ENCODE peak calls at places on chromosomes 7 and 10, in seven cellular contexts. F is left ventricle myocardium inferior, G is keratinocyte, A is IMR-90, E is transverse colon, W is uterus, B is BE2C. R is an unnamed sample.

GRCh38 chr7:105622114-105622731 is 40.9 kb upstream of the EFCAB10 start:
- DNase-seq in F (no peak), G (no peak), A (no peak), E (no peak), W (no peak), B (no peak), R (no peak)

GRCh38 chr7:18978108-18978495 is 139.3 kb downstream of the TWIST1 start:
- DNase-seq in F (no peak), G (peak; percentile 67), A (peak; percentile 95), E (no peak), W (no peak), B (no peak), R (peak; percentile 95)

GRCh38 chr10:111872591-111872990 is 311.0 kb downstream of the GPAM start:
- DNase-seq in F (no peak), G (peak; percentile 2), A (no peak), E (no peak), W (no peak), B (no peak), R (no peak)

GRCh38 chr10:131656009-131656408 is 244.8 kb upstream of the PPP2R2D start:
- DNase-seq in F (no peak), G (no peak), A (no peak), E (no peak), W (no peak), B (no peak), R (no peak)

GRCh38 chr7:20509892-20510645 is 105.4 kb upstream of the ABCB5 start:
- DNase-seq in F (no peak), G (no peak), A (no peak), E (no peak), W (no peak), B (peak; percentile 34), R (no peak)

GRCh38 chr10:132867801-132868644 is 74.3 kb downstream of the CFAP46 start:
- DNase-seq in F (peak; percentile 10), G (no peak), A (no peak), E (peak; percentile 1), W (no peak), B (no peak), R (no peak)

GRCh38 chr7:139855498-139856270 is 26.6 kb downstream of the TBXAS1 start:
- DNase-seq in F (no peak), G (no peak), A (no peak), E (peak; percentile 36), W (no peak), B (no peak), R (no peak)

GRCh38 chr10:46006219-46006618 is 24.2 kb downstream of the NCOA4 start:
- DNase-seq in F (no peak), G (no peak), A (peak; percentile 84), E (no peak), W (no peak), B (no peak), R (peak; percentile 82)

GRCh38 chr10:69624245-69624786 is 5.7 kb upstream of the FAM241B start:
- DNase-seq in F (no peak), G (no peak), A (no peak), E (no peak), W (no peak), B (no peak), R (no peak)
- H3K4me3 ChIP-seq in F (no peak overlapping the region), G (no peak overlapping the region), A (no peak overlapping the region), E (no peak overlapping the region), W (no peak overlapping the region), B (no peak overlapping the region), R (no peak overlapping the region)

GRCh38 chr7:128732521-128733277 is 6.5 kb upstream of the CALU start:
- DNase-seq in F (no peak), G (no peak), A (no peak), E (no peak), W (no peak), B (no peak), R (no peak)
- TF ChIP-seq CTCF in F (no peak), G (no peak), A (no peak), E (no peak), W (no peak), B (no peak), R (no peak)

GRCh38 chr7:55132890-55133551 is 114.2 kb downstream of the EGFR start:
- DNase-seq in F (no peak), G (peak; percentile 93), A (peak; percentile 100), E (peak; percentile 56), W (peak; percentile 61), B (no peak), R (peak; percentile 98)
- H3K4me3 ChIP-seq in F (no peak overlapping the region), G (no peak overlapping the region), A (no peak overlapping the region), E (no peak overlapping the region), W (no peak overlapping the region), B (no peak overlapping the region), R (peak overlapping the region; percentile 23)

DNA sequence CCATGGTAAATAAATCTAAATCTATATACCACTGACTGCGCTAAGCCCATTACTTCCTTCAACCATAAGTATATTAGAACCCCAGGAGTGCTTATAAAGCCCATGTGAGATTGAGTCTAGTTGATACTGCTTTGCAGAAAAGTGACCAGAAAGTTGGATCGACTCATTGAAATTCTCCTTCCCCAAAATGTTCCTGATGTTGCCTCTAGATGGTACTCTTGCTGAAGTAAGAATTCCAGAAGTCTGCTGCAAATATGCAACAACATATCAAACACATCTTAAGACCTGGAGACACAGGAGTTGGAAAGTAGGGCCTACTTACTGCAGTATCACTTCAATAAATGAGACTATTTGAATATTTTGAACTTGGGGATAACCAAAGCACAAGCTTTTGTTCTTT is 550.8 kb downstream of the IPMK start:
- DNase-seq in F (no peak), G (no peak), A (peak; percentile 32), E (no peak), W (no peak), B (no peak), R (peak; percentile 30)
- TF ChIP-seq CTCF in F (peak; percentile 45), G (peak; percentile 16), A (peak; percentile 51), E (peak; percentile 29), W (no peak), B (peak; percentile 40), R (peak; percentile 51)

GRCh38 chr10:102131286-102132170 is 1.3 kb upstream of the PPRC1 start:
- DNase-seq in F (no peak), G (no peak), A (peak; percentile 64), E (no peak), W (no peak), B (no peak), R (peak; percentile 34)
- H3K4me3 ChIP-seq in F (no peak overlapping the region), G (no peak overlapping the region), A (no peak overlapping the region), E (no peak overlapping the region), W (no peak overlapping the region), B (no peak overlapping the region), R (no peak overlapping the region)

GRCh38 chr7:44962483-44963251 is 16.1 kb downstream of the MYO1G start:
- DNase-seq in F (no peak), G (no peak), A (no peak), E (no peak), W (no peak), B (peak; percentile 10), R (no peak)
- TF ChIP-seq CTCF in F (no peak), G (no peak), A (no peak), E (no peak), W (peak; percentile 9), B (no peak), R (no peak)

DNA sequence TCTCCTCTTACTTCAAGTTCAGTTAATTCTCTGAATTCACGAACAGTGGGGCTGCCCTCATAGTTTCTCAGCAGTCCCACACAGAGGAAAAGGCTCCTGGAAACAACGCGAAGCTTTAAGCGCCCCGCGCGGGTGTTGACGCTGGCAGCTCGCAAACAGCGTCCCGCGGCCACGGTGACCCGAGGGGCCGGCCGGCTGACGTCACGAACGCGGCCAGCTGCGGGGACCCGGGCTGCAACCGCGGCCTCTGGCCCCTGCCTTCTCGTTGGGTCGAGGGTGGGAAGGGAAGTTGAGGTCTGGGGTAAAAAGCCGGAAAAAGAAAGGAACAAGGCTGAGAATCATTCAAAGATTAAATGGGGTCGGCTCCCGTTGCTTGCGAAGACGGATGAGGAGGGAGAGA is 7.2 kb upstream of the FEZF1 start:
- DNase-seq in F (no peak), G (no peak), A (no peak), E (no peak), W (no peak), B (no peak), R (no peak)
- H3K4me3 ChIP-seq in F (peak overlapping the region; percentile 39), G (no peak overlapping the region), A (no peak overlapping the region), E (no peak overlapping the region), W (no peak overlapping the region), B (no peak overlapping the region), R (no peak overlapping the region)

GRCh38 chr10:100101526-100102076 is 19.9 kb upstream of the CPN1 start:
- DNase-seq in F (no peak), G (no peak), A (peak; percentile 6), E (peak; percentile 8), W (no peak), B (no peak), R (peak; percentile 1)
- TF ChIP-seq CTCF in F (no peak), G (no peak), A (no peak), E (no peak), W (no peak), B (no peak), R (no peak)

GRCh38 chr7:150953061-150953997 is 24.8 kb downstream of the KCNH2 start:
- DNase-seq in F (peak; percentile 42), G (no peak), A (no peak), E (no peak), W (no peak), B (no peak), R (no peak)
- H3K4me3 ChIP-seq in F (no peak overlapping the region), G (no peak overlapping the region), A (no peak overlapping the region), E (no peak overlapping the region), W (no peak overlapping the region), B (no peak overlapping the region), R (no peak overlapping the region)